ENCODE peak calls at places on chromosomes 7 and 10, in four cellular contexts. J, X, K and W are unnamed samples.
A peak's percentile ranks its signal among the peaks of the same experiment; 100 is the strongest.

GRCh38 chr7:151028948-151029501 is 775 bp downstream of the ABCB8 start:
- DNase-seq in J (no peak), X (no peak), K (no peak), W (no peak)

GRCh38 chr10:14645239-14645960 is 129.3 kb downstream of the FAM107B start:
- DNase-seq in J (no peak), X (no peak), K (no peak), W (no peak)

GRCh38 chr7:92991190-92991589 is 126.6 kb downstream of the SAMD9 start:
- DNase-seq in J (no peak), X (no peak), K (no peak), W (no peak)

GRCh38 chr10:70341016-70341415 is 41.4 kb downstream of the LRRC20 start:
- DNase-seq in J (no peak), X (no peak), K (no peak), W (no peak)

GRCh38 chr10:24920907-24921881 is 31.2 kb downstream of the PRTFDC1 start:
- DNase-seq in J (peak; percentile 93), X (peak; percentile 1), K (peak; percentile 47), W (peak; percentile 26)

GRCh38 chr7:88169717-88170320 is 50.0 kb downstream of the SRI start:
- DNase-seq in J (peak; percentile 40), X (no peak), K (no peak), W (peak; percentile 15)

GRCh38 chr7:97439637-97440214 is 292.2 kb upstream of the TAC1 start:
- DNase-seq in J (no peak), X (no peak), K (no peak), W (no peak)

GRCh38 chr10:96719850-96720421 is 378 bp downstream of the PIK3AP1 start:
- DNase-seq in J (no peak), X (peak; percentile 31), K (peak; percentile 70), W (peak; percentile 50)

GRCh38 chr7:101681170-101682007 is 52.3 kb upstream of the MYL10 start:
- DNase-seq in J (peak; percentile 88), X (no peak), K (peak; percentile 78), W (no peak)

GRCh38 chr7:116598278-116598677 is 73.4 kb downstream of the CAV1 start:
- DNase-seq in J (no peak), X (no peak), K (no peak), W (no peak)

GRCh38 chr10:78945838-78946237 is 122.9 kb upstream of the ZMIZ1 start:
- DNase-seq in J (no peak), X (no peak), K (no peak), W (no peak)

GRCh38 chr7:33248663-33249062 is 119.3 kb downstream of the BBS9 start:
- DNase-seq in J (peak; percentile 54), X (no peak), K (no peak), W (no peak)

GRCh38 chr10:88281592-88282268 is 301.4 kb downstream of the RNLS start:
- DNase-seq in J (peak; percentile 19), X (no peak), K (no peak), W (no peak)

GRCh38 chr7:66974986-66975590 is 20.3 kb downstream of the SBDS start:
- DNase-seq in J (no peak), X (no peak), K (no peak), W (no peak)

GRCh38 chr10:132382231-132382922 is 14.6 kb upstream of the PWWP2B start:
- DNase-seq in J (no peak), X (no peak), K (no peak), W (no peak)

GRCh38 chr10:103960103-103960502 is 6.8 kb upstream of the SLK start:
- DNase-seq in J (no peak), X (no peak), K (no peak), W (no peak)

GRCh38 chr10:69228151-69228550 is 8.0 kb downstream of the HKDC1 start:
- DNase-seq in J (no peak), X (no peak), K (no peak), W (no peak)

GRCh38 chr10:15856328-15857000 is 3.8 kb downstream of the MINDY3 start:
- DNase-seq in J (no peak), X (no peak), K (no peak), W (peak; percentile 43)

GRCh38 chr10:100562008-100562672 is 26.4 kb downstream of the HIF1AN start:
- DNase-seq in J (peak; percentile 51), X (no peak), K (peak; percentile 55), W (peak; percentile 77)

GRCh38 chr10:80553436-80553835 is 15.7 kb downstream of the SH2D4B start:
- DNase-seq in J (no peak), X (no peak), K (no peak), W (no peak)

GRCh38 chr10:95360122-95360715 is 69.4 kb upstream of the PDLIM1 start:
- DNase-seq in J (peak; percentile 28), X (no peak), K (no peak), W (no peak)

GRCh38 chr10:33434948-33435347 is 100.5 kb upstream of the NRP1 start:
- DNase-seq in J (no peak), X (no peak), K (no peak), W (no peak)

GRCh38 chr7:158029431-158029938 is 558.1 kb downstream of the PTPRN2 start:
- DNase-seq in J (no peak), X (no peak), K (no peak), W (no peak)
- H3K9me3 ChIP-seq in J (no peaks in the 10 kb centered on the region), X (peaks cover 4% of the 10 kb centered on the region), K (no peaks in the 10 kb centered on the region), W (no peaks in the 10 kb centered on the region)

GRCh38 chr10:57694956-57695605 is 572.6 kb downstream of the IPMK start:
- DNase-seq in J (no peak), X (no peak), K (no peak), W (no peak)
- H3K27ac ChIP-seq in J (no peak overlapping the region), X (no peak overlapping the region), K (no peak overlapping the region), W (no peak overlapping the region)

GRCh38 chr7:158240801-158241200 is 346.8 kb downstream of the PTPRN2 start:
- DNase-seq in J (no peak), X (no peak), K (no peak), W (no peak)

GRCh38 chr7:158241919-158242318 is 345.7 kb downstream of the PTPRN2 start:
- DNase-seq in J (no peak), X (no peak), K (no peak), W (no peak)

GRCh38 chr7:158238616-158239289 is 348.9 kb downstream of the PTPRN2 start:
- DNase-seq in J (no peak), X (no peak), K (no peak), W (no peak)

GRCh38 chr7:158237672-158238335 is 349.8 kb downstream of the PTPRN2 start:
- DNase-seq in J (no peak), X (no peak), K (peak; percentile 32), W (no peak)

DNA sequence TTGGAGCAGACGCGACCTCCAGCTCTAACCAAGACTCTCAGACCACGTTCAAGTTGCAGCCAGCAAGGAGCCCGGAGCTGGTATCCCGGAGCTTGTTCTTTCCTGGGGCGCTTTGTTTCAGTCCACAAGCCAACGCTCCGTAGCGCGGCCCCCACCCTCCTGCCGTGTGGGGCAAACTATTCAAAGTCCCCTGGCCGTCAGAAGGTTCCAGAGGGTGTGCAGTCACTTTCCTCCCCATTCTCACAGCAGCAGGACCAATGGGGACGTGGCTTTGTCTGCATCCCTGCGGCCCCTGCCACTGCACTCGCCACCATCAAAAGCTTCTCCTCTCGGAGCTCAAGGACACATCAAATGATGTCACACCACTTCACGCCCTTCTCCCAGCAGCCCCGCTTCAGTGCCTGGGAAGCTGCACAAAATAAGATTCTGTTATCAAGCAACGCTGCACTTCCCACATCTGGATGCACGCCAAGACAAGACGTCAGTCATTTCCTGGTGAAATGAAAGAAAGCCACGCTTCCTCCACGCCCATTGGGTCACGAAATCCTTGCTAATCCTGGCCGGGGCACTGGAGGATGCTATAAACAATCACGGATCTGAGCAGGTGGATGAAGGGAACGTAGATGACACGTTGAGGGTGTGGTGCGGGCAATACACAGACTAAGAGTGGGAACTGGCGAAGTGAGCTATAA is 348.2 kb downstream of the PTPRN2 start:
- DNase-seq in J (no peak), X (no peak), K (peak; percentile 47), W (peak; percentile 86)
- H3K9me3 ChIP-seq in J (peaks cover 2% of the 10 kb centered on the region), X (no peaks in the 10 kb centered on the region), K (no peaks in the 10 kb centered on the region), W (no peaks in the 10 kb centered on the region)

GRCh38 chr7:73980206-73980605 is 47.8 kb upstream of the ELN start:
- DNase-seq in J (no peak), X (no peak), K (no peak), W (no peak)
- H3K27ac ChIP-seq in J (no peak overlapping the region), X (no peak overlapping the region), K (no peak overlapping the region), W (no peak overlapping the region)

GRCh38 chr7:125899577-125899976 is 970.0 kb upstream of the POT1 start:
- DNase-seq in J (no peak), X (no peak), K (no peak), W (no peak)
- H3K9me3 ChIP-seq in J (peaks cover 2% of the 10 kb centered on the region), X (no peaks in the 10 kb centered on the region), K (no peaks in the 10 kb centered on the region), W (no peaks in the 10 kb centered on the region)

DNA sequence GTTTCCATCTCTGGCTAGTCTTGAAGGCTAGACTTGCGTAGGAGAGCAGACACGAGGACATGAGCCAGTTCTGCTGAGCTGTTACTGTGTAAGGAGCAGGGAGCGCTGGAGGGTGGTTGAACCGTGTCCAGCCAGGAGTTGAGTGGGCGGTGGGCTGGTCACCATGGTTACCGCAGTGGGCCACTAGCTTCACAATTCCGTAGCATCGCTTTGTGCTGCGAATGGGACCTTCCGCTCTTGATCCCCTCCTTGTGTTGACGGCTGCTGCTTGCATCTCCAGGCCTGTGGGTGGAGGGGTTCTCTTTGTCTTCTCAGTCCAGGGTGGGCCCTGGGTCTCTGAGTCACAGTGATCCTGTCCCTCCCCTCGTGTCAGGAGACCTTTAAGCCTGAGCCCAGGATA is 49.4 kb upstream of the OCM start:
- DNase-seq in J (no peak), X (no peak), K (no peak), W (no peak)
- H3K27ac ChIP-seq in J (no peak overlapping the region), X (no peak overlapping the region), K (no peak overlapping the region), W (no peak overlapping the region)